ENCODE peak calls at places on chromosomes 11 and 22, in four cellular contexts. One of them, this sample, is unnamed.

GRCh38 chr11:92643827-92644226 is 325.6 kb upstream of the MTNR1B start:
- DNase-seq in M059J: no peak
- DNase-seq in stimulated activated CD4-positive, alpha-beta T cell treated with anti-CD3 and anti-CD28 coated beads, Interleukin-12 subunit alpha, Interleukin-12 subunit beta, amount 100 ng/mL, for 48 hours: no peak
- DNase-seq in NCI-H1417: no peak
- DNase-seq in this sample: no peak

GRCh38 chr11:19597876-19598275 is 114.8 kb upstream of the NAV2 start:
- DNase-seq in M059J: peak
- DNase-seq in stimulated activated CD4-positive, alpha-beta T cell treated with anti-CD3 and anti-CD28 coated beads, Interleukin-12 subunit alpha, Interleukin-12 subunit beta, amount 100 ng/mL, for 48 hours: no peak
- DNase-seq in NCI-H1417: no peak
- DNase-seq in this sample: peak

GRCh38 chr11:68173926-68174325 is 39.2 kb downstream of the KMT5B start:
- DNase-seq in M059J: no peak
- DNase-seq in stimulated activated CD4-positive, alpha-beta T cell treated with anti-CD3 and anti-CD28 coated beads, Interleukin-12 subunit alpha, Interleukin-12 subunit beta, amount 100 ng/mL, for 48 hours: no peak
- DNase-seq in NCI-H1417: no peak
- DNase-seq in this sample: no peak

GRCh38 chr11:913043-913442 is 2.4 kb upstream of the CHID1 start:
- DNase-seq in M059J: no peak
- DNase-seq in stimulated activated CD4-positive, alpha-beta T cell treated with anti-CD3 and anti-CD28 coated beads, Interleukin-12 subunit alpha, Interleukin-12 subunit beta, amount 100 ng/mL, for 48 hours: no peak
- DNase-seq in NCI-H1417: no peak
- DNase-seq in this sample: no peak

GRCh38 chr11:20035701-20036601 is 124.3 kb downstream of the DBX1 start:
- DNase-seq in M059J: peak
- DNase-seq in stimulated activated CD4-positive, alpha-beta T cell treated with anti-CD3 and anti-CD28 coated beads, Interleukin-12 subunit alpha, Interleukin-12 subunit beta, amount 100 ng/mL, for 48 hours: no peak
- DNase-seq in NCI-H1417: peak
- DNase-seq in this sample: peak

GRCh38 chr11:64553554-64554201 is 37.3 kb upstream of the SLC22A12 start:
- DNase-seq in M059J: peak
- DNase-seq in stimulated activated CD4-positive, alpha-beta T cell treated with anti-CD3 and anti-CD28 coated beads, Interleukin-12 subunit alpha, Interleukin-12 subunit beta, amount 100 ng/mL, for 48 hours: peak
- DNase-seq in NCI-H1417: peak
- DNase-seq in this sample: peak

GRCh38 chr11:106421673-106422292 is 344.3 kb downstream of the AASDHPPT start:
- DNase-seq in M059J: peak
- DNase-seq in stimulated activated CD4-positive, alpha-beta T cell treated with anti-CD3 and anti-CD28 coated beads, Interleukin-12 subunit alpha, Interleukin-12 subunit beta, amount 100 ng/mL, for 48 hours: no peak
- DNase-seq in NCI-H1417: no peak
- DNase-seq in this sample: no peak

GRCh38 chr22:45452565-45453449 is 39.3 kb downstream of the RIBC2 start:
- DNase-seq in M059J: no peak
- DNase-seq in stimulated activated CD4-positive, alpha-beta T cell treated with anti-CD3 and anti-CD28 coated beads, Interleukin-12 subunit alpha, Interleukin-12 subunit beta, amount 100 ng/mL, for 48 hours: no peak
- DNase-seq in NCI-H1417: no peak
- DNase-seq in this sample: no peak

GRCh38 chr22:20486229-20486628 is 9.4 kb downstream of the KLHL22 start:
- DNase-seq in M059J: no peak
- DNase-seq in stimulated activated CD4-positive, alpha-beta T cell treated with anti-CD3 and anti-CD28 coated beads, Interleukin-12 subunit alpha, Interleukin-12 subunit beta, amount 100 ng/mL, for 48 hours: no peak
- DNase-seq in NCI-H1417: no peak
- DNase-seq in this sample: no peak

GRCh38 chr11:123173040-123173855 is 21.8 kb downstream of the CLMP start:
- DNase-seq in M059J: peak
- DNase-seq in stimulated activated CD4-positive, alpha-beta T cell treated with anti-CD3 and anti-CD28 coated beads, Interleukin-12 subunit alpha, Interleukin-12 subunit beta, amount 100 ng/mL, for 48 hours: no peak
- DNase-seq in NCI-H1417: no peak
- DNase-seq in this sample: peak

GRCh38 chr11:93545566-93545965 is 2.4 kb upstream of the SMCO4 start:
- DNase-seq in M059J: no peak
- DNase-seq in stimulated activated CD4-positive, alpha-beta T cell treated with anti-CD3 and anti-CD28 coated beads, Interleukin-12 subunit alpha, Interleukin-12 subunit beta, amount 100 ng/mL, for 48 hours: no peak
- DNase-seq in NCI-H1417: no peak
- DNase-seq in this sample: no peak

GRCh38 chr11:133118563-133119303 is 413.6 kb downstream of the OPCML start:
- DNase-seq in M059J: no peak
- DNase-seq in stimulated activated CD4-positive, alpha-beta T cell treated with anti-CD3 and anti-CD28 coated beads, Interleukin-12 subunit alpha, Interleukin-12 subunit beta, amount 100 ng/mL, for 48 hours: no peak
- DNase-seq in NCI-H1417: no peak
- DNase-seq in this sample: no peak

GRCh38 chr11:134559617-134559992 is 147.6 kb upstream of the B3GAT1 start:
- DNase-seq in M059J: no peak
- DNase-seq in stimulated activated CD4-positive, alpha-beta T cell treated with anti-CD3 and anti-CD28 coated beads, Interleukin-12 subunit alpha, Interleukin-12 subunit beta, amount 100 ng/mL, for 48 hours: no peak
- DNase-seq in NCI-H1417: no peak
- DNase-seq in this sample: no peak

GRCh38 chr11:62555464-62556092 is 9.0 kb upstream of the AHNAK start:
- DNase-seq in M059J: peak
- DNase-seq in stimulated activated CD4-positive, alpha-beta T cell treated with anti-CD3 and anti-CD28 coated beads, Interleukin-12 subunit alpha, Interleukin-12 subunit beta, amount 100 ng/mL, for 48 hours: no peak
- DNase-seq in NCI-H1417: no peak
- DNase-seq in this sample: no peak

GRCh38 chr11:14812776-14813175 is 79.3 kb downstream of the CYP2R1 start:
- DNase-seq in M059J: no peak
- DNase-seq in stimulated activated CD4-positive, alpha-beta T cell treated with anti-CD3 and anti-CD28 coated beads, Interleukin-12 subunit alpha, Interleukin-12 subunit beta, amount 100 ng/mL, for 48 hours: no peak
- DNase-seq in NCI-H1417: no peak
- DNase-seq in this sample: no peak

GRCh38 chr11:95108159-95108611 is 18.5 kb downstream of the ENDOD1 start:
- DNase-seq in M059J: peak
- DNase-seq in stimulated activated CD4-positive, alpha-beta T cell treated with anti-CD3 and anti-CD28 coated beads, Interleukin-12 subunit alpha, Interleukin-12 subunit beta, amount 100 ng/mL, for 48 hours: no peak
- DNase-seq in NCI-H1417: no peak
- DNase-seq in this sample: peak

GRCh38 chr11:77046060-77046501 is 11.9 kb downstream of the B3GNT6 start:
- DNase-seq in M059J: peak
- DNase-seq in stimulated activated CD4-positive, alpha-beta T cell treated with anti-CD3 and anti-CD28 coated beads, Interleukin-12 subunit alpha, Interleukin-12 subunit beta, amount 100 ng/mL, for 48 hours: no peak
- DNase-seq in NCI-H1417: peak
- DNase-seq in this sample: no peak

GRCh38 chr11:92109476-92109875 is 115.1 kb upstream of the FAT3 start:
- DNase-seq in M059J: no peak
- DNase-seq in stimulated activated CD4-positive, alpha-beta T cell treated with anti-CD3 and anti-CD28 coated beads, Interleukin-12 subunit alpha, Interleukin-12 subunit beta, amount 100 ng/mL, for 48 hours: no peak
- DNase-seq in NCI-H1417: no peak
- DNase-seq in this sample: no peak

GRCh38 chr11:121369366-121369765 is 76.8 kb downstream of the SC5D start:
- DNase-seq in M059J: no peak
- DNase-seq in stimulated activated CD4-positive, alpha-beta T cell treated with anti-CD3 and anti-CD28 coated beads, Interleukin-12 subunit alpha, Interleukin-12 subunit beta, amount 100 ng/mL, for 48 hours: no peak
- DNase-seq in NCI-H1417: no peak
- DNase-seq in this sample: no peak

GRCh38 chr22:40023226-40023925 is 28.6 kb downstream of the FAM83F start:
- DNase-seq in M059J: no peak
- DNase-seq in stimulated activated CD4-positive, alpha-beta T cell treated with anti-CD3 and anti-CD28 coated beads, Interleukin-12 subunit alpha, Interleukin-12 subunit beta, amount 100 ng/mL, for 48 hours: no peak
- DNase-seq in NCI-H1417: no peak
- DNase-seq in this sample: no peak

GRCh38 chr11:119303227-119303718 is 13.7 kb downstream of the MCAM start:
- DNase-seq in M059J: no peak
- DNase-seq in stimulated activated CD4-positive, alpha-beta T cell treated with anti-CD3 and anti-CD28 coated beads, Interleukin-12 subunit alpha, Interleukin-12 subunit beta, amount 100 ng/mL, for 48 hours: no peak
- DNase-seq in NCI-H1417: no peak
- DNase-seq in this sample: no peak

GRCh38 chr11:11871991-11872401 is 30.2 kb downstream of the USP47 start:
- DNase-seq in M059J: peak
- DNase-seq in stimulated activated CD4-positive, alpha-beta T cell treated with anti-CD3 and anti-CD28 coated beads, Interleukin-12 subunit alpha, Interleukin-12 subunit beta, amount 100 ng/mL, for 48 hours: no peak
- DNase-seq in NCI-H1417: no peak
- DNase-seq in this sample: no peak

GRCh38 chr11:129785383-129786111 is 30.1 kb upstream of the TMEM45B start:
- DNase-seq in M059J: peak
- DNase-seq in stimulated activated CD4-positive, alpha-beta T cell treated with anti-CD3 and anti-CD28 coated beads, Interleukin-12 subunit alpha, Interleukin-12 subunit beta, amount 100 ng/mL, for 48 hours: no peak
- DNase-seq in NCI-H1417: peak
- DNase-seq in this sample: no peak

GRCh38 chr11:3860360-3860759 is 4.9 kb downstream of the STIM1 start:
- DNase-seq in M059J: no peak
- DNase-seq in stimulated activated CD4-positive, alpha-beta T cell treated with anti-CD3 and anti-CD28 coated beads, Interleukin-12 subunit alpha, Interleukin-12 subunit beta, amount 100 ng/mL, for 48 hours: no peak
- DNase-seq in NCI-H1417: no peak
- DNase-seq in this sample: no peak

GRCh38 chr11:114796954-114797721 is 118.8 kb downstream of the NXPE2 start:
- DNase-seq in M059J: peak
- DNase-seq in stimulated activated CD4-positive, alpha-beta T cell treated with anti-CD3 and anti-CD28 coated beads, Interleukin-12 subunit alpha, Interleukin-12 subunit beta, amount 100 ng/mL, for 48 hours: no peak
- DNase-seq in NCI-H1417: no peak
- DNase-seq in this sample: no peak

GRCh38 chr22:25492950-25493790 is 71.3 kb upstream of the GRK3 start:
- DNase-seq in M059J: peak
- DNase-seq in stimulated activated CD4-positive, alpha-beta T cell treated with anti-CD3 and anti-CD28 coated beads, Interleukin-12 subunit alpha, Interleukin-12 subunit beta, amount 100 ng/mL, for 48 hours: no peak
- DNase-seq in NCI-H1417: no peak
- DNase-seq in this sample: no peak

GRCh38 chr11:62842171-62842717 is 2.9 kb upstream of the WDR74 start:
- DNase-seq in M059J: no peak
- DNase-seq in stimulated activated CD4-positive, alpha-beta T cell treated with anti-CD3 and anti-CD28 coated beads, Interleukin-12 subunit alpha, Interleukin-12 subunit beta, amount 100 ng/mL, for 48 hours: no peak
- DNase-seq in NCI-H1417: no peak
- DNase-seq in this sample: no peak

GRCh38 chr11:82680252-82680651 is 53.4 kb downstream of the FAM181B start:
- DNase-seq in M059J: peak
- DNase-seq in stimulated activated CD4-positive, alpha-beta T cell treated with anti-CD3 and anti-CD28 coated beads, Interleukin-12 subunit alpha, Interleukin-12 subunit beta, amount 100 ng/mL, for 48 hours: no peak
- DNase-seq in NCI-H1417: no peak
- DNase-seq in this sample: no peak

GRCh38 chr11:95089620-95090542 is at the start of gene ENDOD1:
- DNase-seq in M059J: peak
- DNase-seq in stimulated activated CD4-positive, alpha-beta T cell treated with anti-CD3 and anti-CD28 coated beads, Interleukin-12 subunit alpha, Interleukin-12 subunit beta, amount 100 ng/mL, for 48 hours: peak
- DNase-seq in NCI-H1417: peak
- DNase-seq in this sample: peak

GRCh38 chr22:36411589-36412258 is 24.0 kb upstream of the MYH9 start:
- DNase-seq in M059J: peak
- DNase-seq in stimulated activated CD4-positive, alpha-beta T cell treated with anti-CD3 and anti-CD28 coated beads, Interleukin-12 subunit alpha, Interleukin-12 subunit beta, amount 100 ng/mL, for 48 hours: peak
- DNase-seq in NCI-H1417: no peak
- DNase-seq in this sample: no peak

GRCh38 chr11:115677190-115677589 is 173.0 kb upstream of the CADM1 start:
- DNase-seq in M059J: no peak
- DNase-seq in stimulated activated CD4-positive, alpha-beta T cell treated with anti-CD3 and anti-CD28 coated beads, Interleukin-12 subunit alpha, Interleukin-12 subunit beta, amount 100 ng/mL, for 48 hours: no peak
- DNase-seq in NCI-H1417: no peak
- DNase-seq in this sample: no peak

GRCh38 chr11:12071574-12071973 is 38.8 kb upstream of the MICAL2 start:
- DNase-seq in M059J: no peak
- DNase-seq in stimulated activated CD4-positive, alpha-beta T cell treated with anti-CD3 and anti-CD28 coated beads, Interleukin-12 subunit alpha, Interleukin-12 subunit beta, amount 100 ng/mL, for 48 hours: no peak
- DNase-seq in NCI-H1417: no peak
- DNase-seq in this sample: no peak

GRCh38 chr11:69978841-69979614 is 99.1 kb upstream of the ANO1 start:
- DNase-seq in M059J: no peak
- DNase-seq in stimulated activated CD4-positive, alpha-beta T cell treated with anti-CD3 and anti-CD28 coated beads, Interleukin-12 subunit alpha, Interleukin-12 subunit beta, amount 100 ng/mL, for 48 hours: no peak
- DNase-seq in NCI-H1417: no peak
- DNase-seq in this sample: no peak

GRCh38 chr11:77073328-77074001 is 6.7 kb downstream of the CAPN5 start:
- DNase-seq in M059J: peak
- DNase-seq in stimulated activated CD4-positive, alpha-beta T cell treated with anti-CD3 and anti-CD28 coated beads, Interleukin-12 subunit alpha, Interleukin-12 subunit beta, amount 100 ng/mL, for 48 hours: no peak
- DNase-seq in NCI-H1417: no peak
- DNase-seq in this sample: peak

GRCh38 chr11:118406599-118407166 is 5.3 kb downstream of the ATP5MG start:
- DNase-seq in M059J: peak
- DNase-seq in stimulated activated CD4-positive, alpha-beta T cell treated with anti-CD3 and anti-CD28 coated beads, Interleukin-12 subunit alpha, Interleukin-12 subunit beta, amount 100 ng/mL, for 48 hours: no peak
- DNase-seq in NCI-H1417: peak
- DNase-seq in this sample: no peak

GRCh38 chr11:40384991-40385390 is 1074.5 kb downstream of the LRRC4C start:
- DNase-seq in M059J: peak
- DNase-seq in stimulated activated CD4-positive, alpha-beta T cell treated with anti-CD3 and anti-CD28 coated beads, Interleukin-12 subunit alpha, Interleukin-12 subunit beta, amount 100 ng/mL, for 48 hours: no peak
- DNase-seq in NCI-H1417: no peak
- DNase-seq in this sample: no peak

GRCh38 chr11:66288138-66288865 is 641 bp downstream of the YIF1A start:
- DNase-seq in M059J: peak
- DNase-seq in stimulated activated CD4-positive, alpha-beta T cell treated with anti-CD3 and anti-CD28 coated beads, Interleukin-12 subunit alpha, Interleukin-12 subunit beta, amount 100 ng/mL, for 48 hours: no peak
- DNase-seq in NCI-H1417: no peak
- DNase-seq in this sample: peak

This sample was measured in H54.